ENCODE peak calls at places on chromosomes 4 and X, in four cellular contexts. O is choroid plexus epithelial cell, K is dermis microvascular lymphatic vessel endothelial cell, Z is HCEC 1CT. J is an unnamed sample.

GRCh38 chrX:41984628-41985027 is 61.3 kb upstream of the CASK start:
- DNase-seq in O (no peak), K (no peak), Z (no peak), J (no peak)

GRCh38 chr4:59973496-59973895 is 1226.6 kb upstream of the ADGRL3 start:
- DNase-seq in O (peak), K (no peak), Z (no peak), J (no peak)

GRCh38 chr4:180767330-180767729 is 1475.9 kb upstream of the TENM3 start:
- DNase-seq in O (no peak), K (no peak), Z (no peak), J (no peak)

GRCh38 chr4:1360423-1361283 is 13.6 kb downstream of the UVSSA start:
- DNase-seq in O (peak), K (no peak), Z (no peak), J (peak)

GRCh38 chr4:36280555-36280954 is 861 bp upstream of the DTHD1 start:
- DNase-seq in O (no peak), K (no peak), Z (no peak), J (no peak)

GRCh38 chr4:181301735-181302380 is 941.3 kb upstream of the TENM3 start:
- DNase-seq in O (peak), K (no peak), Z (peak), J (peak)

GRCh38 chr4:13656569-13656988 is 29.1 kb upstream of the BOD1L1 start:
- DNase-seq in O (peak), K (peak), Z (peak), J (peak)

GRCh38 chrX:131288738-131289511 is at the start of gene IGSF1:
- DNase-seq in O (peak), K (no peak), Z (no peak), J (peak)

GRCh38 chrX:137916090-137916746 is 350.3 kb downstream of the ZIC3 start:
- DNase-seq in O (no peak), K (no peak), Z (no peak), J (no peak)

GRCh38 chrX:69616520-69617203 is 749 bp downstream of the EDA start:
- DNase-seq in O (no peak), K (no peak), Z (no peak), J (peak)

GRCh38 chr4:8006471-8006870 is 66.8 kb upstream of the AFAP1 start:
- DNase-seq in O (no peak), K (no peak), Z (no peak), J (no peak)

GRCh38 chrX:42093756-42094155 is 170.4 kb upstream of the CASK start:
- DNase-seq in O (peak), K (no peak), Z (no peak), J (peak)

GRCh38 chrX:46477435-46477834 is 67.8 kb downstream of the ZNF674 start:
- DNase-seq in O (peak), K (peak), Z (no peak), J (peak)

GRCh38 chr4:3202836-3203820 is 45.8 kb upstream of the MSANTD1 start:
- DNase-seq in O (peak), K (no peak), Z (no peak), J (peak)

GRCh38 chr4:80592950-80593349 is 257.4 kb downstream of the CFAP299 start:
- DNase-seq in O (peak), K (no peak), Z (no peak), J (no peak)

GRCh38 chrX:136214551-136214950 is 36.6 kb downstream of the MAP7D3 start:
- DNase-seq in O (peak), K (peak), Z (peak), J (peak)

GRCh38 chrX:80014141-80014940 is at the start of gene TBX22:
- DNase-seq in O (no peak), K (no peak), Z (no peak), J (no peak)

GRCh38 chr4:159374749-159375535 is 272.1 kb downstream of the RAPGEF2 start:
- DNase-seq in O (peak), K (no peak), Z (no peak), J (peak)

GRCh38 chrX:65697915-65698796 is 30.7 kb downstream of the MSN start:
- DNase-seq in O (peak), K (peak), Z (no peak), J (peak)

GRCh38 chr4:34323549-34324325 is 1920.6 kb downstream of the ARAP2 start:
- DNase-seq in O (peak), K (no peak), Z (peak), J (peak)

GRCh38 chr4:144582975-144583374 is 63.0 kb upstream of the HHIP start:
- DNase-seq in O (peak), K (no peak), Z (no peak), J (no peak)

GRCh38 chrX:9465380-9466114 is 689 bp downstream of the TBL1X start:
- DNase-seq in O (no peak), K (peak), Z (no peak), J (no peak)

GRCh38 chr4:21887481-21887880 is 61.1 kb downstream of the KCNIP4 start:
- DNase-seq in O (no peak), K (no peak), Z (peak), J (no peak)

GRCh38 chrX:39158801-39159657 is 357.8 kb downstream of the MID1IP1 start:
- DNase-seq in O (peak), K (no peak), Z (peak), J (peak)

GRCh38 chrX:41409006-41409405 is 38.1 kb upstream of the NYX start:
- DNase-seq in O (no peak), K (no peak), Z (no peak), J (no peak)

GRCh38 chr4:68346461-68346860 is 3.4 kb downstream of the YTHDC1 start:
- DNase-seq in O (peak), K (peak), Z (peak), J (no peak)

J was measured in fibroblast of pulmonary artery.